ENCODE peak calls at places on chromosomes 5 and 9, in eight cellular contexts. C is CD8-positive, alpha-beta memory T cell; W is CD4-positive, alpha-beta memory T cell; U is activated CD4-positive, alpha-beta T cell treated with anti-CD3 and anti-CD28 coated beads, Interleukin-2, amount 50 U/mL, for 1 hour; N is glomerular endothelial cell; I is left lobe of liver; H is heart right ventricle; F is NCI-H1092. B is an unnamed sample.

GRCh38 chr5:163185315-163185714 is 252.1 kb upstream of the CCNG1 start:
- DNase-seq in C (no peak), W (no peak), U (no peak), N (no peak), I (no peak), H (no peak), F (no peak), B (no peak)

GRCh38 chr5:112776301-112776856 is 38.7 kb downstream of the APC start:
- DNase-seq in C (no peak), W (no peak), U (no peak), N (no peak), I (no peak), H (no peak), F (no peak), B (no peak)

GRCh38 chr5:171291371-171291770 is 17.7 kb upstream of the TLX3 start:
- DNase-seq in C (no peak), W (no peak), U (no peak), N (no peak), I (no peak), H (no peak), F (no peak), B (no peak)

GRCh38 chr5:77177576-77177975 is 32.9 kb upstream of the PDE8B start:
- DNase-seq in C (no peak), W (no peak), U (no peak), N (no peak), I (no peak), H (no peak), F (no peak), B (no peak)

GRCh38 chr5:31556461-31556860 is 24.4 kb downstream of the C5orf22 start:
- DNase-seq in C (no peak), W (no peak), U (no peak), N (no peak), I (no peak), H (no peak), F (no peak), B (no peak)

GRCh38 chr5:160923927-160924705 is 72.1 kb upstream of the ATP10B start:
- DNase-seq in C (no peak), W (no peak), U (no peak), N (no peak), I (no peak), H (no peak), F (no peak), B (no peak)

GRCh38 chr5:135371738-135372232 is 27.2 kb downstream of the MACROH2A1 start:
- DNase-seq in C (no peak), W (no peak), U (no peak), N (no peak), I (peak), H (no peak), F (no peak), B (no peak)

GRCh38 chr9:110148384-110148783 is 59.6 kb downstream of the C9orf152 start:
- DNase-seq in C (no peak), W (no peak), U (no peak), N (no peak), I (no peak), H (no peak), F (no peak), B (no peak)

GRCh38 chr5:107381189-107381856 is 289.4 kb downstream of the EFNA5 start:
- DNase-seq in C (no peak), W (no peak), U (no peak), N (no peak), I (no peak), H (no peak), F (no peak), B (peak)

GRCh38 chr9:109968702-109969450 is 188.9 kb downstream of the PALM2AKAP2 start:
- DNase-seq in C (no peak), W (no peak), U (no peak), N (peak), I (no peak), H (no peak), F (no peak), B (no peak)

GRCh38 chr9:79185866-79186265 is 385.9 kb upstream of the TLE4 start:
- DNase-seq in C (no peak), W (no peak), U (no peak), N (no peak), I (no peak), H (no peak), F (no peak), B (no peak)

GRCh38 chr5:168708301-168708695 is 129.1 kb upstream of the PANK3 start:
- DNase-seq in C (no peak), W (no peak), U (no peak), N (no peak), I (peak), H (no peak), F (no peak), B (no peak)

GRCh38 chr9:134209731-134210311 is 45.5 kb upstream of the RNU6ATAC start:
- DNase-seq in C (peak), W (no peak), U (no peak), N (no peak), I (peak), H (peak), F (no peak), B (no peak)

GRCh38 chr5:159548517-159548916 is 218.2 kb upstream of the IL12B start:
- DNase-seq in C (no peak), W (no peak), U (no peak), N (no peak), I (no peak), H (no peak), F (no peak), B (no peak)

GRCh38 chr5:127031147-127031862 is 947 bp upstream of the MARCHF3 start:
- DNase-seq in C (peak), W (peak), U (peak), N (no peak), I (no peak), H (peak), F (no peak), B (no peak)

GRCh38 chr5:115838885-115839518 is 2.4 kb downstream of the ATG12 start:
- DNase-seq in C (peak), W (peak), U (no peak), N (no peak), I (no peak), H (no peak), F (peak), B (peak)

B was measured in SHP77 treated with DMSO at 0.1 percent for 48 hours.